ENCODE peak calls at places on chromosomes 13 and 19, in ten cellular contexts. D, E, R, G, A, X, H, F, B and I are unnamed samples.

GRCh38 chr13:99805361-99805760 is 166.2 kb downstream of the ZIC5 start:
- DNase-seq in R (no peak), B (no peak), D (no peak), H (no peak), F (no peak), A (no peak), X (no peak), G (peak; percentile 86), E (no peak), I (no peak)

GRCh38 chr19:56751078-56751489 is 79.5 kb upstream of the ZNF835 start:
- DNase-seq in G (no peak), A (no peak), E (no peak), R (no peak), B (no peak), X (no peak), F (no peak), H (no peak), D (no peak), I (no peak)

GRCh38 chr13:24386816-24387708 is 77.7 kb downstream of the C1QTNF9 start:
- DNase-seq in E (no peak), D (no peak), G (no peak), R (peak; percentile 36), B (no peak), X (no peak), H (no peak), F (no peak), A (no peak), I (no peak)

GRCh38 chr13:110245421-110245899 is 61.5 kb downstream of the COL4A1 start:
- DNase-seq in E (peak; percentile 15), H (no peak), B (no peak), A (peak; percentile 60), D (no peak), X (peak; percentile 68), R (no peak), G (no peak), F (no peak), I (no peak)

GRCh38 chr19:33879818-33880575 is 83.3 kb downstream of the KCTD15 start:
- DNase-seq in E (no peak), D (no peak), B (peak; percentile 13), X (no peak), R (peak; percentile 65), F (no peak), H (no peak), G (peak; percentile 63), A (no peak), I (no peak)

GRCh38 chr19:8482696-8483095 is 19.7 kb downstream of the PRAM1 start:
- DNase-seq in X (no peak), A (no peak), H (no peak), F (no peak), B (no peak), R (no peak), E (no peak), D (no peak), G (no peak), I (no peak)

GRCh38 chr19:8610041-8610927 is at the start of gene ADAMTS10:
- DNase-seq in E (peak; percentile 26), B (no peak), X (peak; percentile 44), A (peak; percentile 66), D (peak; percentile 28), F (no peak), H (peak; percentile 53), R (peak; percentile 89), G (peak; percentile 78), I (no peak)

GRCh38 chr13:99103536-99103935 is 97.1 kb upstream of the UBAC2 start:
- DNase-seq in A (no peak), X (no peak), G (peak; percentile 70), H (no peak), B (no peak), F (no peak), R (no peak), E (no peak), D (no peak), I (no peak)

GRCh38 chr13:50400930-50401553 is 385.8 kb downstream of the KCNRG start:
- DNase-seq in F (peak; percentile 89), G (no peak), A (peak; percentile 96), B (peak; percentile 48), D (no peak), R (no peak), H (no peak), E (no peak), X (peak; percentile 84), I (no peak)

GRCh38 chr19:49554701-49555181 is 25.6 kb downstream of the NOSIP start:
- DNase-seq in H (no peak), E (no peak), G (no peak), X (no peak), D (no peak), B (peak; percentile 94), R (no peak), A (no peak), F (no peak), I (no peak)

GRCh38 chr13:101152184-101152583 is 264.1 kb downstream of the NALCN start:
- DNase-seq in R (no peak), D (no peak), G (no peak), X (no peak), H (no peak), F (no peak), E (no peak), B (no peak), A (no peak), I (no peak)

GRCh38 chr13:101146101-101146898 is 270.0 kb downstream of the NALCN start:
- DNase-seq in R (no peak), X (no peak), G (no peak), H (no peak), F (no peak), D (no peak), E (no peak), A (peak; percentile 26), B (no peak), I (no peak)

GRCh38 chr13:101144808-101145419 is 271.4 kb downstream of the NALCN start:
- DNase-seq in B (peak; percentile 66), X (peak; percentile 78), A (peak; percentile 34), R (no peak), D (peak; percentile 3), F (peak; percentile 30), H (peak; percentile 23), G (no peak), E (no peak), I (no peak)

GRCh38 chr13:101150998-101151397 is 265.3 kb downstream of the NALCN start:
- DNase-seq in E (no peak), D (no peak), B (peak; percentile 9), G (no peak), X (peak; percentile 38), H (no peak), A (peak; percentile 14), F (no peak), R (no peak), I (no peak)

DNA sequence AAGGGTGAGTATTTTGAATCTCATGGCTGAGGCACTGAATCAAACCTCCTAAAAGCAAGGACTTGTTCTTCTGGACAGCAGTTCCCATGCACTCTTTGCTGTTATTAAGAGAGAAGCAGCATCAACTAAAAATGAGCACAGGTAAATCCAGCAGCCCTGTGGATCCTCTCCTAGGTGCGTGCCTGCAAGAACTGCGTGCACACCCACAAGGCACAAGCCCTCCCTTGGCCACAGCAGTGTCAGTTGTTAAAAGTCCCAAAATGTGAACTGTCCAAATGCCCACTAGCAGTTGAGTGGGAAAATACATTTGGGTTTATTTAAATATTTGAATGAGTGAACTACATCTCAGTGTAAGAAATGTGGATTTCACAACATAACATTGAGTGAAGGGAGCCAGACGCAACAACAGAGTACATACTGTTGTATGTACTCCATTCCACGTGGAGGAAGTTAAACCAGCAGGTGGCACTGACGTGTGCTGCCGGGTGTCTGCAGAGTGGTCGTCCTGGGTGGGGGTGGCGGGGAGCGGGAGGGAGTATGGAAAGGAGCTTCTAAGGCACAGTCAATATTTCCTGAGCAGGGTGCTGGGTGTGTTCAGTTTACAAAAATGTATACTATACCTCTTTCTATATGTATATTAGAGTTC is 266.4 kb downstream of the NALCN start:
- DNase-seq in G (peak; percentile 76), B (peak; percentile 38), D (no peak), R (no peak), A (peak; percentile 10), E (no peak), H (no peak), X (peak; percentile 71), F (peak; percentile 6), I (no peak)
- H3K27ac ChIP-seq in G (no peak overlapping the region), B (no peak overlapping the region), D (no peak overlapping the region), R (no peak overlapping the region), A (no peak overlapping the region), E (no peak overlapping the region), H (no peak overlapping the region), X (no peak overlapping the region), F (no peak overlapping the region), I (no peak overlapping the region)

DNA sequence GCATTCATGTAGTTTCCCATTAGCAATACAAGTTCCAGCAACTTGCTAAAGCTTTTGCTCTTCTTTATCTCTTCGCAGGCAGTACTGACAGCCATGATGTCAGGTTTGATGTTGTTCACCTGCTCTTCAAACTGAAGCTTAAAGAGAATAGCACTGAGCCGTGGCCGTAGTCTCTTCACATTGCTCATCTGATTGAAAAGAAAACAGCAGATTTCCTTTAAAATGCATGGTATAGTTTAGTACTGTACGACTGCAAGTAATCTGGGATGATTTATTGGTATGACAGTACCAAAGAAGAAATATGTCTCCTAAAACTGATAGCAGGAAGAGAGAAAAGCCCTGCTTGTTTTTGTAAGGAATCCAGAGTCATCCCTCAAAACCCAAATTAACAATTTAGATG is 284.4 kb downstream of the DIAPH3 start:
- DNase-seq in D (no peak), R (no peak), H (no peak), A (no peak), B (no peak), E (no peak), G (no peak), X (peak; percentile 5), F (no peak), I (no peak)
- H3K27ac ChIP-seq in D (no peak overlapping the region), R (no peak overlapping the region), H (no peak overlapping the region), A (no peak overlapping the region), B (no peak overlapping the region), E (no peak overlapping the region), G (no peak overlapping the region), X (no peak overlapping the region), F (no peak overlapping the region), I (no peak overlapping the region)

DNA sequence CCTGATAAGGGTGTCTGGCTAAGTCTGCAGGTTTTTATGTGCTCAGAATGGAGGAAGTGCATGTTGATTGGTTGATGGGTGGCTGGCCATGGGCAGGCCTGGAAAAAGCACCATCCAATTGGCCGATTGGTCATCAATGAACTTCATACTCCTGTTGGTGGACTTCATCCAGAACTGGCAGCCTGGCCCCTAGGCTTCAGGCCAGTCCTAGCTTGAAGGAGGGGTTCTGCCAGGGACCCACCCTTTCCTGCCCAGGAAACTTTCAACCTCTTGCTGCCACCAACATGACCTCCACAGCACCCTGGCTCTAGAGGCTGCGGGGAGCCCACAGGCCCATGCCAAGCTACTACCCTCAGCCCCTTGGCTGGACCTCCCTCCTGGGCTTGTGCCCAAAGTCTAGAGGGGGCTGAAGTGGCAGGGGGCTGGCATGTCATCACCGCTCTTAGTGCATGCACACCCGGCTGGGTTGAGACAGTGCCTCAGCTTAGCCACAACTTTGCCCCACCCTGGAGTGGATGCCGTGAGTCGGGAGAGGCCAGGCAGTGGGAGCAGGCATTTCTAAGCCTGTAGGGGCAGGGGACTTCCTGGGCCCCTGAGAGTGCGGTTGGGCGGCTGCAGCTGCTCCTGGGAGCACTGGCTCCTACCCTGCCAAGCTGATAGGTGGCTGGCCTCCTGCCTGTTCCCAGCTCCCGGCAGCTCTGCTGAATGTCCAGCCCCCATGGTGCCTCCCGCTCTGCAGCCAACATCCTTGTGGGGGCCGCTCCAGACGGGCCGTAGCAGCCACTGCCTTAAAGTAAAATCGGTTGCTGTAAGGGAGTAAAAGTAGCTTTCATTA is 13.2 kb downstream of the DNAJC15 start:
- DNase-seq in X (peak; percentile 32), R (peak; percentile 58), D (no peak), A (no peak), H (no peak), F (no peak), G (no peak), E (no peak), B (no peak), I (no peak)
- H3K27ac ChIP-seq in X (no peak overlapping the region), R (no peak overlapping the region), D (no peak overlapping the region), A (no peak overlapping the region), H (no peak overlapping the region), F (no peak overlapping the region), G (no peak overlapping the region), E (no peak overlapping the region), B (no peak overlapping the region), I (no peak overlapping the region)

GRCh38 chr19:1653300-1653628 is 849 bp upstream of the TCF3 start:
- DNase-seq in D (no peak), F (no peak), H (no peak), R (no peak), A (no peak), X (no peak), G (no peak), E (no peak), B (no peak), I (no peak)
- H3K27ac ChIP-seq in D (peak overlapping the region; percentile 100), F (peak overlapping the region; percentile 52), H (peak overlapping the region; percentile 100), R (peak overlapping the region; percentile 100), A (peak overlapping the region; percentile 79), X (peak overlapping the region; percentile 100), G (no peak overlapping the region), E (peak overlapping the region; percentile 96), B (peak overlapping the region; percentile 98), I (peak overlapping the region; percentile 53)